ENCODE peak calls at places on chromosome 3, in six cellular contexts. D, Y, R, E, P and Z are unnamed samples.

GRCh38 chr3:117510396-117510795 is 800.8 kb downstream of the TUSC7 start:
- DNase-seq in D (no peak), Y (no peak), R (no peak), E (no peak), P (no peak), Z (no peak)

GRCh38 chr3:13574083-13574797 is 25.3 kb downstream of the FBLN2 start:
- DNase-seq in D (no peak), Y (no peak), R (no peak), E (no peak), P (no peak), Z (no peak)

GRCh38 chr3:72629191-72629611 is 219.0 kb downstream of the SHQ1 start:
- DNase-seq in D (no peak), Y (no peak), R (no peak), E (no peak), P (no peak), Z (no peak)

GRCh38 chr3:55795736-55796135 is 308.6 kb upstream of the WNT5A start:
- DNase-seq in D (peak; percentile 9), Y (no peak), R (no peak), E (no peak), P (no peak), Z (peak; percentile 30)

GRCh38 chr3:81476652-81477051 is 284.8 kb downstream of the GBE1 start:
- DNase-seq in D (no peak), Y (no peak), R (no peak), E (no peak), P (no peak), Z (no peak)

GRCh38 chr3:187932530-187932929 is 187.3 kb upstream of the BCL6 start:
- DNase-seq in D (no peak), Y (no peak), R (no peak), E (no peak), P (no peak), Z (no peak)

GRCh38 chr3:174644287-174644686 is 214.8 kb upstream of the NAALADL2 start:
- DNase-seq in D (no peak), Y (no peak), R (no peak), E (no peak), P (no peak), Z (no peak)

GRCh38 chr3:138937690-138938055 is 9.3 kb downstream of the FOXL2 start:
- DNase-seq in D (no peak), Y (peak; percentile 67), R (no peak), E (no peak), P (no peak), Z (no peak)

GRCh38 chr3:155497930-155498647 is 204.6 kb upstream of the STRIT1 start:
- DNase-seq in D (peak; percentile 56), Y (no peak), R (no peak), E (no peak), P (no peak), Z (peak; percentile 68)

GRCh38 chr3:72446406-72447058 is 401.7 kb downstream of the SHQ1 start:
- DNase-seq in D (no peak), Y (peak; percentile 55), R (no peak), E (peak; percentile 55), P (peak; percentile 84), Z (no peak)

GRCh38 chr3:11307830-11308432 is 35.7 kb downstream of the ATG7 start:
- DNase-seq in D (no peak), Y (no peak), R (no peak), E (no peak), P (no peak), Z (no peak)

GRCh38 chr3:123524987-123525386 is 59.9 kb downstream of the HACD2 start:
- DNase-seq in D (no peak), Y (no peak), R (no peak), E (no peak), P (no peak), Z (no peak)

GRCh38 chr3:196388946-196389345 is 43.3 kb downstream of the UBXN7 start:
- DNase-seq in D (no peak), Y (no peak), R (no peak), E (no peak), P (no peak), Z (no peak)

GRCh38 chr3:14209596-14210280 is 31.1 kb downstream of the LSM3 start:
- DNase-seq in D (no peak), Y (no peak), R (no peak), E (no peak), P (no peak), Z (no peak)

GRCh38 chr3:59480486-59480995 is 430.7 kb upstream of the CFAP20DC start:
- DNase-seq in D (no peak), Y (no peak), R (no peak), E (no peak), P (no peak), Z (peak; percentile 48)

GRCh38 chr3:119774419-119774818 is 7.5 kb upstream of the NR1I2 start:
- DNase-seq in D (no peak), Y (no peak), R (no peak), E (no peak), P (no peak), Z (no peak)

GRCh38 chr3:150469031-150469930 is 61.2 kb downstream of the TSC22D2 start:
- DNase-seq in D (peak; percentile 88), Y (no peak), R (peak; percentile 61), E (no peak), P (no peak), Z (peak; percentile 82)

GRCh38 chr3:11059799-11060115 is 67.2 kb downstream of the SLC6A1 start:
- DNase-seq in D (no peak), Y (no peak), R (no peak), E (no peak), P (no peak), Z (no peak)

GRCh38 chr3:32181370-32181769 is 57.1 kb upstream of the CMTM8 start:
- DNase-seq in D (no peak), Y (no peak), R (no peak), E (no peak), P (no peak), Z (no peak)

GRCh38 chr3:182715006-182715405 is 78.3 kb upstream of the ATP11B start:
- DNase-seq in D (no peak), Y (no peak), R (no peak), E (no peak), P (no peak), Z (no peak)

GRCh38 chr3:64859625-64860590 is 172.1 kb upstream of the ADAMTS9 start:
- DNase-seq in D (no peak), Y (no peak), R (no peak), E (no peak), P (no peak), Z (peak; percentile 37)

GRCh38 chr3:124707667-124708066 is 22.6 kb upstream of the UMPS start:
- DNase-seq in D (no peak), Y (peak; percentile 66), R (no peak), E (no peak), P (no peak), Z (peak; percentile 47)

GRCh38 chr3:106566277-106566676 is 697.5 kb upstream of the CBLB start:
- DNase-seq in D (no peak), Y (peak; percentile 38), R (no peak), E (no peak), P (no peak), Z (no peak)

GRCh38 chr3:31934018-31934417 is 47.0 kb downstream of the OSBPL10 start:
- DNase-seq in D (no peak), Y (peak; percentile 72), R (no peak), E (no peak), P (no peak), Z (peak; percentile 33)

GRCh38 chr3:169494982-169495381 is 168.5 kb downstream of the MECOM start:
- DNase-seq in D (no peak), Y (no peak), R (no peak), E (no peak), P (no peak), Z (no peak)

GRCh38 chr3:169495569-169495968 is 167.9 kb downstream of the MECOM start:
- DNase-seq in D (no peak), Y (no peak), R (no peak), E (no peak), P (no peak), Z (no peak)

GRCh38 chr3:169496402-169496801 is 167.1 kb downstream of the MECOM start:
- DNase-seq in D (no peak), Y (no peak), R (no peak), E (no peak), P (no peak), Z (no peak)

GRCh38 chr3:169498336-169498735 is 165.2 kb downstream of the MECOM start:
- DNase-seq in D (no peak), Y (no peak), R (no peak), E (no peak), P (no peak), Z (no peak)

DNA sequence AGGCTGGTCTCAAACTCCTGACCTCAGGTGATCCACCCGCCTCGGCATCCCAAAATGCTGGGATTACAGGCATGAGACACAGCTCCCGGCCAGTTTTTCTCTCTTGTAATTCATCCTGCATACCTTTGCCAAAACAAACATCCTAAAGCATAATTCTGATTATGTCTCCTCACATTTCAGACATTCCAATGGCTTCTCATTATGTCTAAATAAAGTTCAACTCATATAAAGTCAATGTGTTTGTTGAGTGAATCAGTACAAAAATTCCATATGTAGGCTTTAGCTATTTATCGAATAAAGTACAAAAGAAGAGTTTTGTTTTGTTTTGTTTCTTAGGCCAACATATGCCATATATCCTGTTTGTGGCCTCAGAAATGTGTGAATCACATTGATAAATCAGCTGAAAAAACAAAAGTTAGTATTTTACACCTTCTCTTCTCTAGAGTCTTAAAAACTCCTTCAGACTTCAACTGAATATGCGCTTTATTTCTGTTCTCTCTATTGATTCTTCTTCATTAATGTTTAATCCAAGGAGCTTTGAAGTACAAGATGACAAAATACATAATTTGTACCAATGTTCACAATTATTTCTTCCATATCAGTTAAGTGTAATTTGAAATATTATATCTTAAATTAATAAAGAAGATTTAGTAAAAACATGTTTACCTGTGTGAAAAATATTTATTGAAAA is 165.8 kb downstream of the MECOM start:
- DNase-seq in D (no peak), Y (no peak), R (no peak), E (no peak), P (no peak), Z (no peak)
- H3K27ac ChIP-seq in D (no peak overlapping the region), Y (no peak overlapping the region), R (no peak overlapping the region), E (no peak overlapping the region), P (no peak overlapping the region), Z (no peak overlapping the region)

GRCh38 chr3:163924600-163924999 is 1153.7 kb downstream of the SI start:
- DNase-seq in D (no peak), Y (no peak), R (no peak), E (no peak), P (no peak), Z (no peak)
- H3K27ac ChIP-seq in D (no peak overlapping the region), Y (no peak overlapping the region), R (no peak overlapping the region), E (no peak overlapping the region), P (no peak overlapping the region), Z (no peak overlapping the region)

GRCh38 chr3:114406286-114406685 is 112.5 kb downstream of the TIGIT start:
- DNase-seq in D (no peak), Y (no peak), R (no peak), E (no peak), P (no peak), Z (no peak)

GRCh38 chr3:114404590-114404989 is 110.8 kb downstream of the TIGIT start:
- DNase-seq in D (no peak), Y (no peak), R (no peak), E (no peak), P (no peak), Z (no peak)

GRCh38 chr3:114405202-114405601 is 111.4 kb downstream of the TIGIT start:
- DNase-seq in D (no peak), Y (no peak), R (no peak), E (no peak), P (no peak), Z (no peak)

GRCh38 chr3:114408763-114409162 is 114.9 kb downstream of the TIGIT start:
- DNase-seq in D (no peak), Y (peak; percentile 36), R (no peak), E (no peak), P (no peak), Z (no peak)

GRCh38 chr3:114406922-114407321 is 113.1 kb downstream of the TIGIT start:
- DNase-seq in D (no peak), Y (no peak), R (no peak), E (no peak), P (no peak), Z (no peak)
- H3K27ac ChIP-seq in D (no peak overlapping the region), Y (no peak overlapping the region), R (peak overlapping the region; percentile 11), E (no peak overlapping the region), P (no peak overlapping the region), Z (no peak overlapping the region)

GRCh38 chr3:154274345-154274744 is 49.9 kb downstream of the DHX36 start:
- DNase-seq in D (no peak), Y (no peak), R (no peak), E (no peak), P (no peak), Z (no peak)
- H3K27ac ChIP-seq in D (no peak overlapping the region), Y (no peak overlapping the region), R (no peak overlapping the region), E (no peak overlapping the region), P (no peak overlapping the region), Z (no peak overlapping the region)